ENCODE peak calls at places on chromosome 20, in five cellular contexts. H is body of pancreas, O is stomach, M is breast epithelium, C is transverse colon. D is an unnamed sample. For H3K4me1, the result is how much of the 10 kb centered on the place peaks cover.

GRCh38 chr20:41245086-41245707 is 72.3 kb downstream of the ZHX3 start:
- DNase-seq in H (no peak), O (no peak), M (no peak), C (no peak), D (no peak)

GRCh38 chr20:31937820-31938219 is 14.0 kb downstream of the PDRG1 start:
- DNase-seq in H (no peak), O (no peak), M (no peak), C (no peak), D (no peak)

GRCh38 chr20:51175156-51175555 is 152.2 kb upstream of the KCNG1 start:
- DNase-seq in H (no peak), O (no peak), M (no peak), C (no peak), D (no peak)

GRCh38 chr20:50305636-50306477 is 115.2 kb downstream of the CEBPB start:
- DNase-seq in H (no peak), O (no peak), M (no peak), C (peak), D (peak)

GRCh38 chr20:47699804-47700203 is 85.5 kb downstream of the SULF2 start:
- DNase-seq in H (no peak), O (no peak), M (no peak), C (no peak), D (no peak)

GRCh38 chr20:47735412-47736400 is 49.6 kb downstream of the SULF2 start:
- DNase-seq in H (no peak), O (peak), M (no peak), C (no peak), D (peak)

GRCh38 chr20:13006825-13007224 is 1.9 kb upstream of the SPTLC3 start:
- DNase-seq in H (no peak), O (no peak), M (no peak), C (no peak), D (no peak)

GRCh38 chr20:49381558-49382493 is 100.6 kb downstream of the KCNB1 start:
- DNase-seq in H (peak), O (peak), M (peak), C (peak), D (peak)

GRCh38 chr20:33423141-33423834 is 20.3 kb downstream of the SNTA1 start:
- DNase-seq in H (no peak), O (peak), M (no peak), C (peak), D (peak)

GRCh38 chr20:50130995-50131394 is 18.0 kb upstream of the UBE2V1 start:
- DNase-seq in H (no peak), O (no peak), M (no peak), C (peak), D (peak)

GRCh38 chr20:50980071-50980681 is 21.6 kb downstream of the MOCS3 start:
- DNase-seq in H (no peak), O (no peak), M (no peak), C (no peak), D (no peak)

GRCh38 chr20:56816349-56816748 is 187.2 kb downstream of the TFAP2C start:
- DNase-seq in H (no peak), O (no peak), M (no peak), C (no peak), D (no peak)

GRCh38 chr20:48791014-48791413 is 36.8 kb downstream of the PREX1 start:
- DNase-seq in H (peak), O (no peak), M (no peak), C (no peak), D (no peak)

GRCh38 chr20:58473818-58474425 is 41.3 kb downstream of the APCDD1L start:
- DNase-seq in H (no peak), O (no peak), M (no peak), C (no peak), D (no peak)

GRCh38 chr20:36885355-36885754 is 9.4 kb downstream of the TLDC2 start:
- DNase-seq in H (no peak), O (no peak), M (no peak), C (no peak), D (no peak)

GRCh38 chr20:36888880-36889516 is 13.1 kb downstream of the TLDC2 start:
- DNase-seq in H (no peak), O (no peak), M (no peak), C (no peak), D (no peak)

GRCh38 chr20:36886859-36887778 is 11.2 kb downstream of the TLDC2 start:
- DNase-seq in H (peak), O (peak), M (peak), C (peak), D (peak)

GRCh38 chr20:36890586-36890985 is 14.6 kb downstream of the TLDC2 start:
- DNase-seq in H (no peak), O (no peak), M (no peak), C (no peak), D (no peak)

GRCh38 chr20:36887779-36888133 is 11.8 kb downstream of the TLDC2 start:
- DNase-seq in H (no peak), O (no peak), M (no peak), C (no peak), D (no peak)
- H3K4me3 ChIP-seq in H (no peak), O (no peak), M (no peak), C (no peak), D (no peak)

GRCh38 chr20:62143118-62143975 is at the start of the genes PSMA7 and SS18L1:
- DNase-seq in H (peak), O (peak), M (peak), C (peak), D (peak)
- TF ChIP-seq POLR2A in H (peak), O (peak), M (peak), C (peak), D (peak)

GRCh38 chr20:25039697-25040437 is 18.1 kb downstream of the ACSS1 start:
- DNase-seq in H (peak), O (peak), M (peak), C (peak), D (peak)

GRCh38 chr20:25043499-25044260 is 14.3 kb downstream of the ACSS1 start:
- DNase-seq in H (no peak), O (no peak), M (no peak), C (no peak), D (peak)

GRCh38 chr20:25040438-25040831 is 17.5 kb downstream of the ACSS1 start:
- DNase-seq in H (peak), O (peak), M (peak), C (peak), D (peak)

GRCh38 chr20:25042531-25043498 is 15.1 kb downstream of the ACSS1 start:
- DNase-seq in H (no peak), O (peak), M (no peak), C (peak), D (no peak)

GRCh38 chr20:25041813-25042530 is 16.0 kb downstream of the ACSS1 start:
- DNase-seq in H (no peak), O (no peak), M (no peak), C (no peak), D (no peak)
- H3K4me1 ChIP-seq in H (half or more), O (half or more), M (under half), C (half or more), D (half or more)

GRCh38 chr20:1225729-1226313 is at the start of gene RAD21L1:
- DNase-seq in H (peak), O (peak), M (peak), C (peak), D (peak)

GRCh38 chr20:1227121-1227582 is 1.3 kb downstream of the RAD21L1 start:
- DNase-seq in H (no peak), O (no peak), M (no peak), C (no peak), D (no peak)

GRCh38 chr20:1224205-1224604 is 1.6 kb upstream of the RAD21L1 start:
- DNase-seq in H (no peak), O (no peak), M (no peak), C (no peak), D (no peak)

GRCh38 chr20:1229541-1229940 is 3.7 kb downstream of the RAD21L1 start:
- DNase-seq in H (no peak), O (no peak), M (no peak), C (no peak), D (no peak)

DNA sequence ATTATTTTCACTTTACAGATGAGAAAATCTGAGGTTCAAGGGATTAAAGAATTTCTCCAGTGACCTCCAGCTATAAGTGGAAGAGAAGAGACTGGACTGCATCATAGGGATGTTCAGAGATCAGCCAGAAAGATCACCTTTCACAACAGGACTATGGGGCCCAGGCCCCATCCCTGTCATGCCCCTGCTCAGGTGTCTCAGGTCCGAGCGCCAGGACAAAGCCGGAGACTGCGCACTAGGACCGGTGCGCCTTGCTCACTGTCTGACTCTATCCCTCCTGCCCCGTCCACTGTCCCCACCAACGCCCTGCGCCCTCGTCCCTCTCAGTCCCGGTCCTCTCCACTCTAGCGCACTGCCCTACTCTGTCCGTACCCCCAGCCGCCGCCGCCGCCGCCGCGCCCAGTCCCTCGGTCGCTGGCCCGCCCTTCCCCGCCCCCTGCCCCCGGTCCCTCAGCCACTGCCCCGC is 548 bp upstream of the RAD21L1 start:
- DNase-seq in H (no peak), O (no peak), M (no peak), C (no peak), D (no peak)
- H3K4me3 ChIP-seq in H (peak), O (peak), M (peak), C (peak), D (peak)

DNA sequence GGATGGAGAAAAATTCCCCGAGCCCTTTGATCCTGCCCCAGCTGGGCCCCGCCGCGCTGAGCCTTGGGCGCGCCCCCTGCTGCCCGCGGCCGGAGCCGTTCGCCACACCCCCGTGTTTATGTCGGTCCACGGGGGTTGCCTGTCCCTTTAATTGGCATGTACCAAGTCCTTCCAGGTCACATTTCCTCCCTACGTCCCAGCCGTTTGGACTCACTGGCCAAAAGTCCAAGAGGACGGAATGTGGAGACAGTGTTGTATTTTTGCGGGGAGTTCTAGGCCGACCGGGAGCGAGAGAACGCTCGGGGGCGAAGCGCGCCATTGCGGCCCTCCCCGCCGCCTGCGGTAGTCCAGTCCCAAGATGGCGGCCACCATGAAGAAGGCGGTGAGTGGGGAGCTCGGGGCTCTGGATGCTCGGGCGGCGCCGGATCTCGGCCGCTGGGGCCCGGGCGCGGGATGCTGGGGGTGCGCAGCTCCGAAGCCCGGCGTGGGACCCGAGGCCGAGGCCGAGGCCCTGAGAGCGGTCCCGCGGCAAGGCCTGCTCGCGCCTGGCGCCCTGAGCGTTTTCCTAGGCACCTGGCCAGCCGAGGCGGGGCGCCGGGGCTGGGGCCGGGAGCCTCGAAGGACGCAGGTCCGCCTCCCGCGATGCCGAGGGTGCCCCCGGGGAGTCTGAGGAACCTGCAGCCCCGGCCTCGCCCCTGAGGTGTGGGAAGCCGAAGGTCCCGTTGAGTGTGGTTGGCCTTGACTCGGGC is at the start of gene PFDN4:
- DNase-seq in H (peak), O (peak), M (peak), C (peak), D (peak)
- TF ChIP-seq POLR2A in H (no peak), O (no peak), M (no peak), C (no peak), D (peak)

GRCh38 chr20:34527016-34527415 is 10.8 kb downstream of the DYNLRB1 start:
- DNase-seq in H (no peak), O (no peak), M (no peak), C (no peak), D (no peak)
- H3K4me1 ChIP-seq in H (under half), O (half or more), M (under half), C (under half), D (half or more)